ENCODE peak calls at places on chromosomes 16 and 17, in ten cellular contexts. U, O, Q, V, W, N, E, S, T and C are unnamed samples.

GRCh38 chr17:28745052-28745776 is 1.4 kb downstream of the TRAF4 start:
- DNase-seq in S (no peak), V (peak; percentile 67), T (no peak), O (no peak), Q (peak; percentile 39), N (peak; percentile 62), E (peak; percentile 85), W (peak; percentile 39), U (peak; percentile 48), C (peak; percentile 61)

GRCh38 chr16:83355570-83356218 is 452.1 kb upstream of the HSBP1 start:
- DNase-seq in W (no peak), S (no peak), N (no peak), V (no peak), T (no peak), U (no peak), Q (no peak), E (no peak), O (no peak), C (peak; percentile 15)

GRCh38 chr16:79132745-79133144 is 467.8 kb downstream of the MAF start:
- DNase-seq in W (no peak), Q (no peak), N (no peak), S (no peak), O (no peak), V (peak; percentile 45), T (peak; percentile 41), U (no peak), E (no peak), C (no peak)

GRCh38 chr17:62637809-62638208 is 10.3 kb downstream of the MRC2 start:
- DNase-seq in S (no peak), U (no peak), E (no peak), N (no peak), O (no peak), Q (no peak), T (no peak), W (no peak), V (no peak), C (no peak)

GRCh38 chr17:19714542-19715411 is 1.6 kb downstream of the SLC47A2 start:
- DNase-seq in U (no peak), T (no peak), N (no peak), E (no peak), V (peak; percentile 49), Q (no peak), W (no peak), O (no peak), S (no peak), C (no peak)

GRCh38 chr17:63573634-63574033 is 23.4 kb downstream of the DCAF7 start:
- DNase-seq in V (no peak), O (no peak), U (no peak), Q (no peak), E (no peak), T (no peak), N (no peak), W (peak; percentile 10), S (no peak), C (no peak)

GRCh38 chr17:57666946-57667345 is 78.2 kb downstream of the CCDC182 start:
- DNase-seq in E (no peak), S (no peak), T (no peak), U (no peak), V (no peak), W (no peak), O (no peak), N (no peak), Q (no peak), C (no peak)

GRCh38 chr16:31107465-31107867 is 720 bp upstream of the BCKDK start:
- DNase-seq in V (no peak), O (no peak), N (no peak), W (no peak), S (no peak), T (no peak), U (no peak), E (peak; percentile 2), Q (no peak), C (peak; percentile 77)

GRCh38 chr17:71338396-71338795 is 782.4 kb upstream of the SOX9 start:
- DNase-seq in U (peak; percentile 70), Q (no peak), O (peak; percentile 87), W (peak; percentile 29), V (peak; percentile 30), N (no peak), S (no peak), T (no peak), E (no peak), C (no peak)

GRCh38 chr16:50816901-50817555 is 75.1 kb downstream of the CYLD start:
- DNase-seq in V (peak; percentile 4), N (no peak), S (no peak), Q (no peak), E (no peak), U (no peak), T (no peak), O (no peak), W (no peak), C (no peak)

GRCh38 chr16:86590501-86591144 is 12.3 kb downstream of the FOXL1 start:
- DNase-seq in Q (no peak), S (no peak), W (peak; percentile 91), N (no peak), V (no peak), O (no peak), T (no peak), E (peak; percentile 35), U (peak; percentile 79), C (no peak)

GRCh38 chr17:66964930-66965800 is 658 bp downstream of the CACNG4 start:
- DNase-seq in W (no peak), U (no peak), N (no peak), V (peak; percentile 61), O (no peak), T (no peak), E (peak; percentile 59), Q (peak; percentile 6), S (no peak), C (peak; percentile 53)